ENCODE peak calls at places on chromosomes 13 and 19, in seven cellular contexts. Y is stimulated activated CD4-positive, alpha-beta T cell treated with anti-CD3 and anti-CD28 coated beads, Interleukin-2, amount 100 ng/mL, for 48 hours; E is NCI-H2107; T is astrocyte of the spinal cord; H is GM13976; B is NCI-H524 treated with DMSO at 0.1 percent for 48 hours; I is lower lobe of right lung. Q is an unnamed sample.

GRCh38 chr13:42377640-42378382 is 105.9 kb downstream of the AKAP11 start:
- DNase-seq in T (peak), B (no peak), I (no peak), H (peak), E (peak), Y (no peak), Q (no peak)

GRCh38 chr13:112996671-112997091 is 27.7 kb downstream of the MCF2L start:
- DNase-seq in E (no peak), T (no peak), Y (no peak), H (no peak), I (no peak), B (no peak), Q (no peak)

GRCh38 chr13:112901951-112902651 is 66.9 kb upstream of the MCF2L start:
- DNase-seq in T (no peak), I (no peak), H (no peak), B (no peak), Y (no peak), E (no peak), Q (no peak)

GRCh38 chr13:64164435-64164834 is 2748.8 kb upstream of the PCDH20 start:
- DNase-seq in H (no peak), B (no peak), I (no peak), T (no peak), E (no peak), Y (no peak), Q (no peak)

GRCh38 chr13:87777395-87777794 is 106.2 kb downstream of the SLITRK5 start:
- DNase-seq in E (no peak), B (no peak), H (no peak), Y (no peak), I (no peak), T (peak), Q (no peak)

GRCh38 chr19:41860419-41861097 is 503 bp downstream of the RPS19 start:
- DNase-seq in I (peak), E (no peak), B (no peak), Y (no peak), H (no peak), T (no peak), Q (no peak)

GRCh38 chr19:53906211-53907192 is 2.6 kb upstream of the CACNG7 start:
- DNase-seq in T (no peak), Y (peak), B (no peak), I (peak), H (peak), E (no peak), Q (no peak)

GRCh38 chr19:2449019-2449418 is 7.7 kb downstream of the LMNB2 start:
- DNase-seq in B (no peak), I (no peak), T (no peak), Y (no peak), H (no peak), E (no peak), Q (no peak)

GRCh38 chr19:38433268-38433733 is at the start of gene RYR1:
- DNase-seq in B (no peak), H (peak), Y (peak), T (no peak), I (peak), E (no peak), Q (no peak)

GRCh38 chr19:13784731-13785452 is 10.4 kb upstream of the ZSWIM4 start:
- DNase-seq in H (peak), T (peak), I (peak), Y (peak), E (no peak), B (no peak), Q (peak)